ENCODE peak calls at places on chromosomes 1 and 21, in seven cellular contexts. U is cardiac muscle cell; E is naive thymus-derived CD4-positive, alpha-beta T cell; D is uterus; L is Karpas-422; M is breast epithelium; Y is transverse colon. S is an unnamed sample.

GRCh38 chr1:33762099-33762830 is 101.6 kb upstream of the HMGB4 start:
- DNase-seq in U (no peak), E (no peak), D (no peak), L (no peak), M (no peak), Y (no peak), S (no peak)

GRCh38 chr1:225424562-225425210 is 3.2 kb downstream of the LBR start:
- DNase-seq in U (peak; percentile 17), E (no peak), D (no peak), L (no peak), M (no peak), Y (no peak), S (no peak)

GRCh38 chr1:51654000-51654399 is 37.1 kb downstream of the OSBPL9 start:
- DNase-seq in U (no peak), E (no peak), D (no peak), L (no peak), M (no peak), Y (no peak), S (no peak)

GRCh38 chr1:161970633-161971032 is 53.0 kb downstream of the OLFML2B start:
- DNase-seq in U (no peak), E (no peak), D (no peak), L (no peak), M (no peak), Y (no peak), S (no peak)

GRCh38 chr1:25754421-25755195 is 45.4 kb upstream of the SELENON start:
- DNase-seq in U (no peak), E (peak; percentile 69), D (no peak), L (no peak), M (no peak), Y (no peak), S (no peak)

GRCh38 chr21:45372732-45373355 is 32.1 kb upstream of the COL18A1 start:
- DNase-seq in U (no peak), E (no peak), D (no peak), L (no peak), M (no peak), Y (no peak), S (peak; percentile 18)

GRCh38 chr1:228345201-228345930 is 61.3 kb downstream of the TRIM11 start:
- DNase-seq in U (no peak), E (no peak), D (no peak), L (no peak), M (peak; percentile 51), Y (peak; percentile 3), S (no peak)

GRCh38 chr1:168483531-168483930 is 60.3 kb downstream of the XCL2 start:
- DNase-seq in U (no peak), E (no peak), D (no peak), L (no peak), M (no peak), Y (no peak), S (no peak)

GRCh38 chr1:15939181-15940109 is 36.5 kb downstream of the ZBTB17 start:
- DNase-seq in U (no peak), E (no peak), D (peak; percentile 23), L (no peak), M (peak; percentile 80), Y (peak; percentile 48), S (peak; percentile 87)

GRCh38 chr1:15760520-15761211 is 2.1 kb downstream of the FBLIM1 start:
- DNase-seq in U (no peak), E (no peak), D (peak; percentile 39), L (no peak), M (no peak), Y (peak; percentile 30), S (no peak)

GRCh38 chr1:219529116-219529515 is 83.8 kb downstream of the ZC3H11B start:
- DNase-seq in U (no peak), E (no peak), D (no peak), L (no peak), M (no peak), Y (no peak), S (no peak)

GRCh38 chr1:4605158-4605557 is 49.3 kb upstream of the AJAP1 start:
- DNase-seq in U (no peak), E (no peak), D (no peak), L (no peak), M (no peak), Y (no peak), S (no peak)

GRCh38 chr1:1356166-1356795 is 2.1 kb downstream of the MXRA8 start:
- DNase-seq in U (no peak), E (no peak), D (no peak), L (no peak), M (no peak), Y (no peak), S (no peak)

GRCh38 chr21:38343691-38344090 is 86.9 kb downstream of the KCNJ15 start:
- DNase-seq in U (no peak), E (no peak), D (no peak), L (no peak), M (no peak), Y (no peak), S (peak; percentile 79)

GRCh38 chr1:201113451-201114244 is 1.4 kb upstream of the CACNA1S start:
- DNase-seq in U (no peak), E (no peak), D (no peak), L (no peak), M (no peak), Y (no peak), S (no peak)

GRCh38 chr1:201675143-201675542 is 136.2 kb downstream of the NAV1 start:
- DNase-seq in U (peak; percentile 38), E (no peak), D (no peak), L (no peak), M (no peak), Y (no peak), S (no peak)

GRCh38 chr21:40377135-40377534 is 469.8 kb downstream of the DSCAM start:
- DNase-seq in U (no peak), E (no peak), D (no peak), L (no peak), M (no peak), Y (no peak), S (no peak)

GRCh38 chr1:171566467-171566866 is 55.6 kb upstream of the MYOCOS start:
- DNase-seq in U (no peak), E (no peak), D (no peak), L (no peak), M (no peak), Y (no peak), S (no peak)

GRCh38 chr1:227316456-227316855 is 1.8 kb downstream of the CDC42BPA start:
- DNase-seq in U (no peak), E (no peak), D (no peak), L (no peak), M (no peak), Y (no peak), S (no peak)

GRCh38 chr1:25033828-25034451 is 103.9 kb upstream of the RUNX3 start:
- DNase-seq in U (no peak), E (no peak), D (no peak), L (no peak), M (no peak), Y (peak; percentile 60), S (no peak)

GRCh38 chr1:37177230-37177864 is 143.0 kb upstream of the GRIK3 start:
- DNase-seq in U (peak; percentile 28), E (no peak), D (no peak), L (peak; percentile 82), M (no peak), Y (peak; percentile 13), S (no peak)

GRCh38 chr1:89633745-89634625 is 1.1 kb downstream of the LRRC8C start:
- DNase-seq in U (peak; percentile 26), E (peak; percentile 25), D (peak; percentile 27), L (no peak), M (no peak), Y (peak; percentile 10), S (no peak)

GRCh38 chr1:98051065-98051675 is 130.3 kb upstream of the DPYD start:
- DNase-seq in U (peak; percentile 78), E (peak; percentile 64), D (peak; percentile 46), L (peak; percentile 91), M (peak; percentile 62), Y (peak; percentile 69), S (peak; percentile 33)

GRCh38 chr1:111920221-111921024 is 69.0 kb downstream of the KCND3 start:
- DNase-seq in U (no peak), E (no peak), D (peak; percentile 37), L (no peak), M (no peak), Y (no peak), S (no peak)

GRCh38 chr1:155961937-155962336 is 16.4 kb downstream of the ARHGEF2 start:
- DNase-seq in U (no peak), E (no peak), D (peak; percentile 70), L (peak; percentile 66), M (no peak), Y (peak; percentile 43), S (no peak)

GRCh38 chr1:193533883-193534282 is 347.5 kb upstream of the B3GALT2 start:
- DNase-seq in U (no peak), E (no peak), D (no peak), L (no peak), M (no peak), Y (no peak), S (no peak)

GRCh38 chr1:61337981-61338848 is 255.9 kb downstream of the NFIA start:
- DNase-seq in U (peak; percentile 64), E (no peak), D (peak; percentile 46), L (peak; percentile 45), M (peak; percentile 74), Y (peak; percentile 60), S (peak; percentile 75)
- H3K4me3 ChIP-seq in U (no peak overlapping the region), E (no peak overlapping the region), D (no peak overlapping the region), L (no peak overlapping the region), M (peak overlapping the region; percentile 2), Y (no peak overlapping the region), S (peak overlapping the region; percentile 26)

DNA sequence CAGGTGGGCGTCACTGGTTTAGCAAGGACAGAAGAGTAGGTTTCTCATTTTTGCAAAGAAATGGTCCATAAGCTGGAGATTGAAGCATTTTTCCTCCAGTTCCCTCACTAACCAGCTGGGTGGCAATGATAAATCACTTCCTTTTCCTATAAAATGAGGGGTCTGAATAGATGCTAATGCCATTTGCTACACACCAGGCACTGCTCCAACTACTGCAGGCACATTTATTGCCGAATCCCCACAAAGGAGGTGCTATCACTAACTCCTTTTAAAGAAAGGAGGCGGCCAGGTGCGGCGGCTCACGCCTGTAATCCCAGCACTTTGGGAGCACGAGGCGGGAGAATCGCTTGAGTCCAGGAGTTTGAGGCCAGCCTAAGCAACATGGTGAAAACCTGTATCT is 1.7 kb upstream of the CA6 start:
- DNase-seq in U (no peak), E (no peak), D (no peak), L (no peak), M (no peak), Y (no peak), S (no peak)
- H3K27ac ChIP-seq in U (no peak overlapping the region), E (no peak overlapping the region), D (no peak overlapping the region), L (no peak overlapping the region), M (no peak overlapping the region), Y (no peak overlapping the region), S (no peak overlapping the region)

GRCh38 chr1:43970911-43971310 is 1.1 kb downstream of the DPH2 start:
- DNase-seq in U (no peak), E (no peak), D (no peak), L (no peak), M (no peak), Y (no peak), S (no peak)
- H3K4me3 ChIP-seq in U (peak overlapping the region; percentile 81), E (no peak overlapping the region), D (no peak overlapping the region), L (peak overlapping the region; percentile 94), M (no peak overlapping the region), Y (no peak overlapping the region), S (no peak overlapping the region)

DNA sequence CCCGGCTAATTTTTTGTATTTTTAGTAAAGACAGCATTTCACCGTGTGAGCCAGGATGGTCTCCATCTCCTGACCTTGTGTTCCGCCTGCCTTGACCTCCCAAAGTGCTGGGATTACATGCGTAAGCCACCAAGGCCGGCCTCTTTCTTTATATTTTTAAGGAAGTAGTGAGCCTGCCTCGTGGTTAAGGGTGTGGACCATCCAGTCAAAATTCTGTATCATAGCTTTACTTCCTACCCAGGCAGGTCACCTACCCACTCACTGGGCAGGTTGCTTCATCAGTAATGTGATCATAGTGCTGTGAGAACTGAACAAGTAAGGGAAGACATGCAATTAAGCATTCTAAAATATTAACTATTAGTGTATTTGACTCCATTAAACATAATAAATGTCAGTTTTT is 8.1 kb upstream of the ACOT7 start:
- DNase-seq in U (no peak), E (no peak), D (no peak), L (no peak), M (no peak), Y (no peak), S (no peak)
- H3K27ac ChIP-seq in U (no peak overlapping the region), E (no peak overlapping the region), D (no peak overlapping the region), L (no peak overlapping the region), M (no peak overlapping the region), Y (no peak overlapping the region), S (no peak overlapping the region)

S was measured in pancreas.